ENCODE peak calls at places on chromosomes 5 and 9, in five cellular contexts. E is upper lobe of left lung, Y is ovary, U is uterus, R is pancreas. C is an unnamed sample.

GRCh38 chr9:79176298-79176697 is 395.5 kb upstream of the TLE4 start:
- DNase-seq in E (no peak), Y (no peak), U (no peak), R (no peak), C (no peak)

GRCh38 chr9:89999534-90000370 is 394.9 kb downstream of the GADD45G start:
- DNase-seq in E (peak; percentile 88), Y (peak; percentile 78), U (peak; percentile 47), R (peak; percentile 85), C (no peak)

GRCh38 chr9:34382054-34382453 is 5.4 kb upstream of the MYORG start:
- DNase-seq in E (no peak), Y (no peak), U (no peak), R (no peak), C (no peak)

GRCh38 chr5:176578391-176578808 is 29.3 kb downstream of the CDHR2 start:
- DNase-seq in E (peak; percentile 71), Y (no peak), U (peak; percentile 31), R (peak; percentile 77), C (no peak)

GRCh38 chr9:27626629-27627564 is 53.6 kb upstream of the C9orf72 start:
- DNase-seq in E (no peak), Y (no peak), U (no peak), R (peak; percentile 13), C (no peak)

GRCh38 chr9:129745186-129745585 is 7.7 kb downstream of the PTGES start:
- DNase-seq in E (no peak), Y (no peak), U (no peak), R (no peak), C (no peak)

GRCh38 chr5:41835625-41836024 is 34.6 kb downstream of the OXCT1 start:
- DNase-seq in E (no peak), Y (peak; percentile 64), U (peak; percentile 17), R (no peak), C (peak; percentile 50)

GRCh38 chr5:28165116-28165515 is 1126.7 kb upstream of the CDH9 start:
- DNase-seq in E (no peak), Y (no peak), U (no peak), R (no peak), C (no peak)

GRCh38 chr5:96335873-96336272 is 97.2 kb downstream of the PCSK1 start:
- DNase-seq in E (no peak), Y (no peak), U (no peak), R (no peak), C (no peak)

GRCh38 chr5:9058666-9059065 is 487.2 kb downstream of the SEMA5A start:
- DNase-seq in E (no peak), Y (no peak), U (no peak), R (no peak), C (no peak)

GRCh38 chr9:124285903-124286291 is 28.1 kb downstream of the NEK6 start:
- DNase-seq in E (peak; percentile 89), Y (peak; percentile 77), U (peak; percentile 81), R (no peak), C (peak; percentile 88)

GRCh38 chr9:123825337-123825736 is 104.6 kb downstream of the DENND1A start:
- DNase-seq in E (no peak), Y (no peak), U (no peak), R (no peak), C (no peak)

GRCh38 chr5:132050136-132050535 is 10.3 kb upstream of the IL3 start:
- DNase-seq in E (peak; percentile 57), Y (no peak), U (peak; percentile 8), R (peak; percentile 3), C (peak; percentile 67)

GRCh38 chr5:57955506-57955905 is 472.9 kb upstream of the ACTBL2 start:
- DNase-seq in E (no peak), Y (no peak), U (no peak), R (no peak), C (no peak)

GRCh38 chr9:89890326-89890980 is 285.6 kb downstream of the GADD45G start:
- DNase-seq in E (no peak), Y (no peak), U (no peak), R (no peak), C (no peak)

GRCh38 chr9:91151014-91151740 is 210.5 kb downstream of the AUH start:
- DNase-seq in E (no peak), Y (no peak), U (no peak), R (no peak), C (no peak)

GRCh38 chr9:27365977-27366376 is 69.0 kb upstream of the EQTN start:
- DNase-seq in E (no peak), Y (no peak), U (no peak), R (no peak), C (no peak)

GRCh38 chr5:137580030-137580429 is 80.9 kb upstream of the SPOCK1 start:
- DNase-seq in E (no peak), Y (no peak), U (no peak), R (no peak), C (no peak)

GRCh38 chr9:96644137-96644536 is 11.0 kb downstream of the PRXL2C start:
- DNase-seq in E (no peak), Y (no peak), U (no peak), R (no peak), C (no peak)

GRCh38 chr5:89293849-89294248 is 410.9 kb upstream of the MEF2C start:
- DNase-seq in E (no peak), Y (no peak), U (no peak), R (no peak), C (no peak)

GRCh38 chr9:19788614-19789271 is at the start of gene SLC24A2:
- DNase-seq in E (no peak), Y (no peak), U (no peak), R (no peak), C (no peak)

GRCh38 chr9:95507456-95508241 is 9.1 kb downstream of the PTCH1 start:
- DNase-seq in E (peak; percentile 43), Y (peak; percentile 57), U (peak; percentile 48), R (peak; percentile 56), C (no peak)

GRCh38 chr5:118862596-118862995 is 125.8 kb downstream of the DTWD2 start:
- DNase-seq in E (no peak), Y (no peak), U (no peak), R (no peak), C (no peak)

GRCh38 chr9:36074870-36075532 is 38.3 kb downstream of the RECK start:
- DNase-seq in E (peak; percentile 80), Y (peak; percentile 88), U (peak; percentile 82), R (peak; percentile 68), C (peak; percentile 26)

GRCh38 chr5:142636698-142637324 is 49.1 kb downstream of the FGF1 start:
- DNase-seq in E (no peak), Y (no peak), U (no peak), R (no peak), C (no peak)

GRCh38 chr5:134127376-134127861 is 12.9 kb downstream of the TCF7 start:
- DNase-seq in E (no peak), Y (peak; percentile 21), U (no peak), R (peak; percentile 66), C (no peak)

GRCh38 chr9:89759563-89759962 is 154.8 kb downstream of the GADD45G start:
- DNase-seq in E (no peak), Y (no peak), U (no peak), R (no peak), C (no peak)

GRCh38 chr5:172443441-172444109 is 10.8 kb downstream of the SH3PXD2B start:
- DNase-seq in E (peak; percentile 65), Y (peak; percentile 91), U (peak; percentile 93), R (peak; percentile 87), C (peak; percentile 73)

GRCh38 chr5:56328753-56329560 is 95.8 kb upstream of the ANKRD55 start:
- DNase-seq in E (no peak), Y (no peak), U (no peak), R (no peak), C (no peak)

GRCh38 chr5:24606974-24607373 is 37.8 kb downstream of the CDH10 start:
- DNase-seq in E (no peak), Y (no peak), U (no peak), R (no peak), C (no peak)

GRCh38 chr5:113052041-113052795 is 75.6 kb downstream of the DCP2 start:
- DNase-seq in E (no peak), Y (peak; percentile 39), U (no peak), R (no peak), C (no peak)

GRCh38 chr5:52743970-52744369 is 43.7 kb upstream of the ITGA1 start:
- DNase-seq in E (no peak), Y (no peak), U (no peak), R (no peak), C (no peak)

GRCh38 chr9:110604101-110604710 is 24.7 kb upstream of the SVEP1 start:
- DNase-seq in E (no peak), Y (no peak), U (no peak), R (no peak), C (no peak)

GRCh38 chr5:39323542-39323941 is 40.8 kb downstream of the C9 start:
- DNase-seq in E (no peak), Y (no peak), U (no peak), R (no peak), C (no peak)

GRCh38 chr5:143197260-143197656 is 206.2 kb downstream of the NR3C1 start:
- DNase-seq in E (no peak), Y (no peak), U (no peak), R (no peak), C (no peak)

GRCh38 chr9:76453785-76454184 is 5.2 kb upstream of the GCNT1 start:
- DNase-seq in E (no peak), Y (no peak), U (no peak), R (no peak), C (no peak)

GRCh38 chr5:38259062-38259857 is 901 bp downstream of the EGFLAM start:
- DNase-seq in E (no peak), Y (no peak), U (no peak), R (no peak), C (no peak)

GRCh38 chr9:95124582-95125359 is 192.7 kb downstream of the FANCC start:
- DNase-seq in E (no peak), Y (no peak), U (no peak), R (no peak), C (peak; percentile 64)

GRCh38 chr9:26175264-26175663 is 497.0 kb upstream of the TUSC1 start:
- DNase-seq in E (no peak), Y (no peak), U (no peak), R (no peak), C (no peak)

GRCh38 chr5:146344155-146345118 is 5.8 kb downstream of the POU4F3 start:
- DNase-seq in E (no peak), Y (no peak), U (no peak), R (no peak), C (no peak)
- H3K27me3 ChIP-seq in E (no peaks in the 10 kb centered on the region), Y (no peaks in the 10 kb centered on the region), U (peaks cover 71% of the 10 kb centered on the region), R (peaks cover 14% of the 10 kb centered on the region), C (peaks cover 12% of the 10 kb centered on the region)

GRCh38 chr9:86286278-86286677 is 3.9 kb upstream of the ISCA1 start:
- DNase-seq in E (no peak), Y (no peak), U (no peak), R (no peak), C (no peak)
- H3K4me3 ChIP-seq in E (no peak overlapping the region), Y (no peak overlapping the region), U (no peak overlapping the region), R (no peak overlapping the region), C (no peak overlapping the region)

GRCh38 chr9:126611592-126612328 is 2.0 kb upstream of the LMX1B start:
- DNase-seq in E (peak; percentile 62), Y (peak; percentile 57), U (peak; percentile 64), R (peak; percentile 81), C (no peak)
- TF ChIP-seq CTCF in E (peak; percentile 92), Y (peak; percentile 45), U (peak; percentile 72), R (peak; percentile 93), C (peak; percentile 72)

GRCh38 chr9:134560654-134561053 is 80.9 kb upstream of the COL5A1 start:
- DNase-seq in E (peak; percentile 6), Y (no peak), U (no peak), R (no peak), C (peak; percentile 2)
- H3K27me3 ChIP-seq in E (no peaks in the 10 kb centered on the region), Y (no peaks in the 10 kb centered on the region), U (no peaks in the 10 kb centered on the region), R (no peaks in the 10 kb centered on the region), C (no peaks in the 10 kb centered on the region)

C was measured in ascending aorta.